ENCODE peak calls at places on chromosome 12, in five cellular contexts. Q is dorsolateral prefrontal cortex, I is ovary, O is GM23338, V is GM23248. K is an unnamed sample.

GRCh38 chr12:113247123-113248045 is 26.1 kb downstream of the TPCN1 start:
- DNase-seq in Q (no peak), I (no peak), O (no peak), V (peak; percentile 25), K (no peak)

GRCh38 chr12:78887008-78887407 is 22.4 kb downstream of the SYT1 start:
- DNase-seq in Q (no peak), I (no peak), O (no peak), V (peak; percentile 93), K (no peak)

GRCh38 chr12:71045781-71046180 is 112.0 kb downstream of the TSPAN8 start:
- DNase-seq in Q (no peak), I (no peak), O (no peak), V (peak; percentile 58), K (no peak)

GRCh38 chr12:22935090-22935489 is 310.1 kb downstream of the ETNK1 start:
- DNase-seq in Q (no peak), I (no peak), O (peak; percentile 40), V (peak; percentile 8), K (peak; percentile 21)

GRCh38 chr12:122853582-122854245 is 18.5 kb downstream of the HIP1R start:
- DNase-seq in Q (no peak), I (no peak), O (no peak), V (no peak), K (no peak)

GRCh38 chr12:8037046-8037663 is 4.6 kb downstream of the FOXJ2 start:
- DNase-seq in Q (no peak), I (no peak), O (no peak), V (no peak), K (no peak)

GRCh38 chr12:64566122-64566521 is 44.2 kb upstream of the RASSF3 start:
- DNase-seq in Q (no peak), I (no peak), O (peak; percentile 29), V (no peak), K (no peak)

GRCh38 chr12:89907659-89908058 is 199.0 kb upstream of the ATP2B1 start:
- DNase-seq in Q (no peak), I (no peak), O (no peak), V (no peak), K (no peak)

GRCh38 chr12:9868951-9869306 is 225 bp downstream of the CLEC2B start:
- DNase-seq in Q (no peak), I (no peak), O (no peak), V (no peak), K (no peak)

GRCh38 chr12:9868271-9868815 is 811 bp downstream of the CLEC2B start:
- DNase-seq in Q (no peak), I (no peak), O (no peak), V (peak; percentile 19), K (no peak)

GRCh38 chr12:9870311-9870866 is 1.2 kb upstream of the CLEC2B start:
- DNase-seq in Q (no peak), I (peak; percentile 41), O (no peak), V (peak; percentile 31), K (no peak)

GRCh38 chr12:9867531-9867930 is 1.6 kb downstream of the CLEC2B start:
- DNase-seq in Q (no peak), I (no peak), O (no peak), V (peak; percentile 35), K (no peak)

GRCh38 chr12:9869307-9870161 is at the start of gene CLEC2B:
- DNase-seq in Q (no peak), I (no peak), O (no peak), V (peak; percentile 91), K (no peak)
- H3K27me3 ChIP-seq in Q (no peaks in the 10 kb centered on the region), I (no peaks in the 10 kb centered on the region), O (no peaks in the 10 kb centered on the region), V (no peaks in the 10 kb centered on the region), K (no peaks in the 10 kb centered on the region)

GRCh38 chr12:57240069-57240921 is 10.7 kb downstream of the STAC3 start:
- DNase-seq in Q (peak; percentile 86), I (no peak), O (peak; percentile 67), V (peak; percentile 89), K (peak; percentile 49)

GRCh38 chr12:57240926-57241555 is 9.9 kb downstream of the STAC3 start:
- DNase-seq in Q (peak; percentile 41), I (no peak), O (peak; percentile 81), V (peak; percentile 71), K (no peak)

GRCh38 chr12:57238854-57239554 is 9.5 kb downstream of the SHMT2 start:
- DNase-seq in Q (peak; percentile 87), I (peak; percentile 86), O (peak; percentile 94), V (peak; percentile 89), K (peak; percentile 88)

GRCh38 chr12:57237952-57238853 is 8.7 kb downstream of the SHMT2 start:
- DNase-seq in Q (no peak), I (no peak), O (peak; percentile 74), V (peak; percentile 58), K (no peak)

GRCh38 chr12:57239587-57240068 is 10.1 kb downstream of the SHMT2 start:
- DNase-seq in Q (no peak), I (no peak), O (peak; percentile 44), V (peak; percentile 46), K (no peak)
- H3K27me3 ChIP-seq in Q (peaks cover 6% of the 10 kb centered on the region), I (peaks cover 2% of the 10 kb centered on the region), O (peaks cover 90% of the 10 kb centered on the region), V (no peaks in the 10 kb centered on the region), K (peaks cover 97% of the 10 kb centered on the region)

GRCh38 chr12:1581973-1582708 is 12.2 kb downstream of the FBXL14 start:
- DNase-seq in Q (no peak), I (no peak), O (no peak), V (peak; percentile 94), K (no peak)

GRCh38 chr12:1582709-1583050 is 11.7 kb downstream of the FBXL14 start:
- DNase-seq in Q (no peak), I (no peak), O (no peak), V (no peak), K (no peak)

GRCh38 chr12:1584326-1584725 is 10.1 kb downstream of the FBXL14 start:
- DNase-seq in Q (no peak), I (no peak), O (no peak), V (no peak), K (no peak)

GRCh38 chr12:1580526-1580925 is 13.9 kb downstream of the FBXL14 start:
- DNase-seq in Q (no peak), I (no peak), O (no peak), V (no peak), K (no peak)

GRCh38 chr12:1583421-1584078 is 10.8 kb downstream of the FBXL14 start:
- DNase-seq in Q (peak; percentile 70), I (peak; percentile 77), O (peak; percentile 91), V (peak; percentile 93), K (no peak)
- H3K27me3 ChIP-seq in Q (no peaks in the 10 kb centered on the region), I (no peaks in the 10 kb centered on the region), O (peaks cover 57% of the 10 kb centered on the region), V (no peaks in the 10 kb centered on the region), K (no peaks in the 10 kb centered on the region)

GRCh38 chr12:132388379-132389015 is 59.1 kb upstream of the GALNT9 start:
- DNase-seq in Q (no peak), I (no peak), O (no peak), V (no peak), K (no peak)

GRCh38 chr12:132384916-132385315 is 55.5 kb upstream of the GALNT9 start:
- DNase-seq in Q (no peak), I (no peak), O (no peak), V (no peak), K (no peak)

GRCh38 chr12:132386926-132387497 is 57.6 kb upstream of the GALNT9 start:
- DNase-seq in Q (no peak), I (no peak), O (no peak), V (no peak), K (no peak)

GRCh38 chr12:132385923-132386751 is 56.7 kb upstream of the GALNT9 start:
- DNase-seq in Q (no peak), I (no peak), O (no peak), V (no peak), K (no peak)

DNA sequence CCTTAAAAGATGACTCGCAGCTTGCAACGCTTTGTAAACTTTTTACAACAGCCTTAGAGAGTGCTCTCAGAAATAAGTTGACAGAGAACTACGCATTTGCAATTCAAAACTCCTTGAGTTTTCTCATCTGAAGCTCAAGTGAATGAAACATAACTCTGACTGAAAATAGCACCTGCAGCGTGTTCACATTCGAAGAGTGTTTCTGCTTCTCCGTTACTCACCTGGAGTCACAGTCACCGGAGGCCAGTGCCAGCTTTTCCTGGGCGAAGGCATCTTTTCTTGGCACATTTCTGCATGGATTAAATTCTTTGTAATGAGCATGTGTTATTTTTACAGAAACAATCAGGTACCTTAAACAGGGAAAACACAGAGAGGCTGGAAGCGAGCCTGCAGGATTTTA is 56.0 kb upstream of the GALNT9 start:
- DNase-seq in Q (no peak), I (no peak), O (no peak), V (no peak), K (no peak)
- H3K27me3 ChIP-seq in Q (peaks cover 48% of the 10 kb centered on the region), I (no peaks in the 10 kb centered on the region), O (peaks cover 50% of the 10 kb centered on the region), V (peaks cover 59% of the 10 kb centered on the region), K (peaks cover 75% of the 10 kb centered on the region)

GRCh38 chr12:3122841-3123678 is 45.9 kb downstream of the TSPAN9 start:
- DNase-seq in Q (no peak), I (no peak), O (peak; percentile 47), V (peak; percentile 93), K (peak; percentile 65)
- H3K27me3 ChIP-seq in Q (no peaks in the 10 kb centered on the region), I (no peaks in the 10 kb centered on the region), O (no peaks in the 10 kb centered on the region), V (no peaks in the 10 kb centered on the region), K (no peaks in the 10 kb centered on the region)

GRCh38 chr12:105696-106095 is 39.1 kb downstream of the IQSEC3 start:
- DNase-seq in Q (no peak), I (no peak), O (no peak), V (no peak), K (no peak)

GRCh38 chr12:106118-106561 is 39.6 kb downstream of the IQSEC3 start:
- DNase-seq in Q (no peak), I (no peak), O (peak; percentile 77), V (peak; percentile 7), K (peak; percentile 32)

GRCh38 chr12:109446-109845 is 42.9 kb downstream of the IQSEC3 start:
- DNase-seq in Q (no peak), I (no peak), O (no peak), V (no peak), K (no peak)

GRCh38 chr12:109872-110271 is 43.3 kb downstream of the IQSEC3 start:
- DNase-seq in Q (no peak), I (no peak), O (peak; percentile 24), V (no peak), K (no peak)

GRCh38 chr12:108594-108993 is 42.0 kb downstream of the IQSEC3 start:
- DNase-seq in Q (peak; percentile 35), I (no peak), O (no peak), V (no peak), K (peak; percentile 43)
- H3K27me3 ChIP-seq in Q (no peaks in the 10 kb centered on the region), I (no peaks in the 10 kb centered on the region), O (peaks cover 7% of the 10 kb centered on the region), V (peaks cover 36% of the 10 kb centered on the region), K (peaks cover 41% of the 10 kb centered on the region)

DNA sequence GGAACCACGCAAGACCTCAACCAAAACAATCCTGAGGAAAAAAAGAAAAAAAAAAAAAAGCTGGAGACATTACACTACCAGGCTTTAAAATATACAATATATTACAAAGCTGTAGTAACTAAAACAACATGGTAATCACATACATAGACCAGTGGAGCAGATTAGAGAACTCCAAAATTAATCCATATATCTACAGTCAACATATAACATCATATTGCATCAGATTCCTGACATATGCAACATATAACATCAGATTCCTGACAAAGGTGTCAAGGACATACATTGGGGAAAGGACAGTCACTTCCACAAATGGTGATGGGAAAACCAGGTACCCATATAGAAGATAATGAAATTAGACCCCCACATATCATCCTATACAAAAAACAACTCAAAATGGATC is 145.8 kb downstream of the BTG1 start:
- DNase-seq in Q (no peak), I (no peak), O (no peak), V (no peak), K (no peak)
- H3K27me3 ChIP-seq in Q (no peaks in the 10 kb centered on the region), I (no peaks in the 10 kb centered on the region), O (no peaks in the 10 kb centered on the region), V (no peaks in the 10 kb centered on the region), K (no peaks in the 10 kb centered on the region)

GRCh38 chr12:3144495-3144894 is 67.3 kb downstream of the TSPAN9 start:
- DNase-seq in Q (no peak), I (no peak), O (no peak), V (no peak), K (no peak)
- H3K27me3 ChIP-seq in Q (peaks cover 12% of the 10 kb centered on the region), I (no peaks in the 10 kb centered on the region), O (no peaks in the 10 kb centered on the region), V (no peaks in the 10 kb centered on the region), K (no peaks in the 10 kb centered on the region)